ENCODE peak calls at places on chromosome 1, in six cellular contexts. X is HEK293T; J is HTR-8/SVneo; S is CD4-positive, CD25-positive, alpha-beta regulatory T cell; K is activated naive CD4-positive, alpha-beta T cell; L is activated gamma-delta T cell treated with Interleukin-2 at 50 U/mL for 16 hours. R is an unnamed sample.
A peak's percentile ranks its signal among the peaks of the same experiment; 100 is the strongest.

GRCh38 chr1:220221670-220222069 is 50.6 kb downstream of the RAB3GAP2 start:
- DNase-seq in X (no peak), J (no peak), S (no peak), K (no peak), L (no peak), R (no peak)

GRCh38 chr1:243471754-243472725 is 216.2 kb downstream of the SDCCAG8 start:
- DNase-seq in X (no peak), J (no peak), S (no peak), K (no peak), L (no peak), R (no peak)

GRCh38 chr1:63790989-63791388 is 17.2 kb downstream of the ROR1 start:
- DNase-seq in X (no peak), J (no peak), S (no peak), K (no peak), L (no peak), R (no peak)

GRCh38 chr1:32907435-32907834 is 6.2 kb upstream of the TMEM54 start:
- DNase-seq in X (no peak), J (no peak), S (no peak), K (no peak), L (no peak), R (no peak)

GRCh38 chr1:117732065-117732789 is 126.4 kb downstream of the TENT5C start:
- DNase-seq in X (no peak), J (no peak), S (no peak), K (no peak), L (no peak), R (no peak)

GRCh38 chr1:48677306-48678287 is 99.1 kb downstream of the BEND5 start:
- DNase-seq in X (peak; percentile 55), J (no peak), S (peak; percentile 14), K (peak; percentile 4), L (no peak), R (peak; percentile 73)

GRCh38 chr1:60234761-60235160 is 161.2 kb upstream of the C1orf87 start:
- DNase-seq in X (no peak), J (no peak), S (no peak), K (no peak), L (no peak), R (no peak)

GRCh38 chr1:30756545-30757195 is 904 bp downstream of the LAPTM5 start:
- DNase-seq in X (no peak), J (peak; percentile 69), S (peak; percentile 54), K (peak; percentile 52), L (peak; percentile 75), R (no peak)

GRCh38 chr1:79431341-79431740 is 424.8 kb upstream of the ADGRL4 start:
- DNase-seq in X (no peak), J (no peak), S (no peak), K (no peak), L (no peak), R (peak; percentile 87)

GRCh38 chr1:182175340-182176068 is 114.0 kb upstream of the ZNF648 start:
- DNase-seq in X (no peak), J (no peak), S (no peak), K (no peak), L (no peak), R (peak; percentile 57)

GRCh38 chr1:154963643-154964042 is 2.1 kb upstream of the PYGO2 start:
- DNase-seq in X (no peak), J (no peak), S (no peak), K (no peak), L (no peak), R (no peak)

GRCh38 chr1:239810071-239810481 is 281.6 kb upstream of the FMN2 start:
- DNase-seq in X (no peak), J (no peak), S (no peak), K (no peak), L (no peak), R (peak; percentile 52)

GRCh38 chr1:11543392-11543791 is 64.4 kb downstream of the DISP3 start:
- DNase-seq in X (no peak), J (no peak), S (no peak), K (no peak), L (no peak), R (no peak)

GRCh38 chr1:26321315-26322041 is 3.7 kb downstream of the CD52 start:
- DNase-seq in X (peak; percentile 89), J (peak; percentile 84), S (peak; percentile 91), K (peak; percentile 93), L (peak; percentile 95), R (peak; percentile 90)

GRCh38 chr1:21670956-21671902 is 2.1 kb upstream of the RAP1GAP start:
- DNase-seq in X (no peak), J (no peak), S (no peak), K (no peak), L (no peak), R (no peak)

GRCh38 chr1:232950919-232951579 is 638 bp downstream of the NTPCR start:
- DNase-seq in X (peak; percentile 50), J (peak; percentile 26), S (peak; percentile 30), K (no peak), L (peak; percentile 11), R (peak; percentile 8)

GRCh38 chr1:18340158-18340764 is 140.5 kb upstream of the KLHDC7A start:
- DNase-seq in X (no peak), J (no peak), S (no peak), K (no peak), L (no peak), R (no peak)

GRCh38 chr1:192735298-192735697 is 73.5 kb upstream of the RGS2 start:
- DNase-seq in X (no peak), J (no peak), S (no peak), K (no peak), L (no peak), R (no peak)

GRCh38 chr1:40143891-40144575 is 17.2 kb upstream of the RLF start:
- DNase-seq in X (peak; percentile 65), J (peak; percentile 50), S (peak; percentile 63), K (peak; percentile 11), L (peak; percentile 49), R (peak; percentile 84)

GRCh38 chr1:145788580-145788979 is 35.3 kb downstream of the RNF115 start:
- DNase-seq in X (no peak), J (no peak), S (no peak), K (no peak), L (no peak), R (no peak)

GRCh38 chr1:206872139-206872538 is 6.7 kb downstream of the IL20 start:
- DNase-seq in X (no peak), J (no peak), S (no peak), K (no peak), L (no peak), R (no peak)

GRCh38 chr1:155126494-155127104 is 1.1 kb upstream of the EFNA1 start:
- DNase-seq in X (peak; percentile 33), J (no peak), S (peak; percentile 40), K (peak; percentile 28), L (peak; percentile 21), R (peak; percentile 38)

R was measured in A673.